ENCODE peak calls at places on chromosome 15, in seven cellular contexts. M is iris pigment epithelial cell; J is activated T-helper 1 cell treated with anti-CD3 and anti-CD28 coated beads, Interleukin-12 subunit alpha, Interleukin-12 subunit beta, Interleukin-2, Interleukin-4 antibody, amounts not matched to agents 30 ng/mL and 10 ng/mL and 1 ng/mL, durations not matched to agents 14 hours and 24 hours and 36 hours; T is astrocyte; E is RPMI7951; I is A549; W is LHCN-M2. R is an unnamed sample.

GRCh38 chr15:66921319-66921718 is 144.1 kb upstream of the SMAD3 start:
- DNase-seq in J (no peak), I (no peak), W (no peak), M (no peak), T (no peak), E (no peak), R (no peak)

GRCh38 chr15:74896316-74896715 is 6.5 kb downstream of the MPI start:
- DNase-seq in E (no peak), I (no peak), M (no peak), J (no peak), T (no peak), W (peak), R (no peak)

GRCh38 chr15:89828324-89829145 is 13.9 kb upstream of the ANPEP start:
- DNase-seq in T (peak), J (no peak), M (no peak), W (peak), I (no peak), E (peak), R (peak)

GRCh38 chr15:89034305-89034704 is 54.0 kb upstream of the ABHD2 start:
- DNase-seq in T (no peak), E (peak), I (peak), W (peak), M (peak), J (no peak), R (peak)

GRCh38 chr15:42065478-42065877 is 28.9 kb downstream of the PLA2G4D start:
- DNase-seq in T (no peak), M (no peak), J (no peak), W (no peak), I (no peak), E (no peak), R (no peak)

GRCh38 chr15:63891079-63891762 is 57.5 kb upstream of the HERC1 start:
- DNase-seq in E (peak), T (peak), I (peak), W (peak), M (peak), J (peak), R (peak)

GRCh38 chr15:99416191-99417188 is 149.3 kb upstream of the MEF2A start:
- DNase-seq in W (no peak), J (no peak), E (no peak), T (no peak), M (no peak), I (no peak), R (no peak)

GRCh38 chr15:72315706-72316370 is 4.1 kb downstream of the CELF6 start:
- DNase-seq in M (no peak), I (no peak), J (no peak), W (peak), E (peak), T (no peak), R (no peak)

R was measured in HCEC 1CT.